ENCODE peak calls at places on chromosomes 13 and 19, in ten cellular contexts. Q is SK-N-SH; T is endothelial cell of umbilical vein; B is neural progenitor cell; L is stomach; H is CD8-positive, alpha-beta T cell; Y is kidney; P is naive thymus-derived CD4-positive, alpha-beta T cell; X is ovary; K is heart left ventricle. U is an unnamed sample.
A peak's percentile ranks its signal among the peaks of the same experiment; 100 is the strongest.

GRCh38 chr19:10871711-10872550 is 578 bp downstream of the CARM1 start:
- DNase-seq in Q (peak; percentile 74), T (peak; percentile 12), B (peak; percentile 74), L (peak; percentile 41), H (no peak), Y (peak; percentile 91), P (peak; percentile 46), X (peak; percentile 67), K (peak; percentile 63), U (peak; percentile 40)

GRCh38 chr19:39193785-39194184 is 3.0 kb upstream of the NCCRP1 start:
- DNase-seq in Q (no peak), T (no peak), B (peak; percentile 25), L (peak; percentile 61), H (no peak), Y (no peak), P (no peak), X (no peak), K (no peak), U (no peak)

GRCh38 chr13:90485441-90485840 is 862.0 kb upstream of the MIR17HG start:
- DNase-seq in Q (no peak), T (no peak), B (no peak), L (no peak), H (no peak), Y (no peak), P (no peak), X (no peak), K (no peak), U (no peak)

GRCh38 chr13:76803831-76804230 is 82.4 kb downstream of the KCTD12 start:
- DNase-seq in Q (no peak), T (no peak), B (no peak), L (no peak), H (no peak), Y (no peak), P (no peak), X (no peak), K (no peak), U (no peak)

GRCh38 chr13:59566544-59566943 is 597.2 kb downstream of the DIAPH3 start:
- DNase-seq in Q (no peak), T (no peak), B (no peak), L (no peak), H (no peak), Y (no peak), P (no peak), X (no peak), K (no peak), U (no peak)

GRCh38 chr13:51599444-51600176 is 15.3 kb downstream of the WDFY2 start:
- DNase-seq in Q (no peak), T (no peak), B (no peak), L (no peak), H (no peak), Y (no peak), P (no peak), X (no peak), K (no peak), U (no peak)

GRCh38 chr13:20405691-20406090 is 120.0 kb downstream of the CRYL1 start:
- DNase-seq in Q (no peak), T (no peak), B (peak; percentile 72), L (peak; percentile 18), H (no peak), Y (no peak), P (no peak), X (no peak), K (no peak), U (no peak)

GRCh38 chr19:49415102-49415809 is 8.0 kb downstream of the PTH2 start:
- DNase-seq in Q (no peak), T (no peak), B (no peak), L (no peak), H (no peak), Y (no peak), P (no peak), X (no peak), K (no peak), U (no peak)

GRCh38 chr13:20489185-20489820 is 36.4 kb downstream of the CRYL1 start:
- DNase-seq in Q (no peak), T (no peak), B (no peak), L (peak; percentile 49), H (no peak), Y (no peak), P (peak; percentile 24), X (no peak), K (no peak), U (no peak)

GRCh38 chr19:52742516-52742915 is 7.7 kb upstream of the ZNF611 start:
- DNase-seq in Q (no peak), T (no peak), B (no peak), L (no peak), H (no peak), Y (no peak), P (no peak), X (no peak), K (no peak), U (no peak)

GRCh38 chr19:39160889-39161672 is 35.5 kb downstream of the PAK4 start:
- DNase-seq in Q (no peak), T (peak; percentile 6), B (no peak), L (no peak), H (no peak), Y (no peak), P (no peak), X (no peak), K (no peak), U (no peak)

GRCh38 chr13:35781661-35782060 is 305.2 kb upstream of the MAB21L1 start:
- DNase-seq in Q (no peak), T (no peak), B (no peak), L (no peak), H (no peak), Y (no peak), P (no peak), X (no peak), K (no peak), U (no peak)

GRCh38 chr13:27619711-27620376 is 485 bp downstream of the LNX2 start:
- DNase-seq in Q (peak; percentile 70), T (peak; percentile 56), B (no peak), L (no peak), H (peak; percentile 12), Y (peak; percentile 88), P (no peak), X (peak; percentile 47), K (peak; percentile 58), U (peak; percentile 41)

GRCh38 chr19:10780368-10780767 is 55.6 kb downstream of the TMED1 start:
- DNase-seq in Q (no peak), T (peak; percentile 90), B (no peak), L (no peak), H (no peak), Y (no peak), P (no peak), X (no peak), K (peak; percentile 76), U (peak; percentile 65)

DNA sequence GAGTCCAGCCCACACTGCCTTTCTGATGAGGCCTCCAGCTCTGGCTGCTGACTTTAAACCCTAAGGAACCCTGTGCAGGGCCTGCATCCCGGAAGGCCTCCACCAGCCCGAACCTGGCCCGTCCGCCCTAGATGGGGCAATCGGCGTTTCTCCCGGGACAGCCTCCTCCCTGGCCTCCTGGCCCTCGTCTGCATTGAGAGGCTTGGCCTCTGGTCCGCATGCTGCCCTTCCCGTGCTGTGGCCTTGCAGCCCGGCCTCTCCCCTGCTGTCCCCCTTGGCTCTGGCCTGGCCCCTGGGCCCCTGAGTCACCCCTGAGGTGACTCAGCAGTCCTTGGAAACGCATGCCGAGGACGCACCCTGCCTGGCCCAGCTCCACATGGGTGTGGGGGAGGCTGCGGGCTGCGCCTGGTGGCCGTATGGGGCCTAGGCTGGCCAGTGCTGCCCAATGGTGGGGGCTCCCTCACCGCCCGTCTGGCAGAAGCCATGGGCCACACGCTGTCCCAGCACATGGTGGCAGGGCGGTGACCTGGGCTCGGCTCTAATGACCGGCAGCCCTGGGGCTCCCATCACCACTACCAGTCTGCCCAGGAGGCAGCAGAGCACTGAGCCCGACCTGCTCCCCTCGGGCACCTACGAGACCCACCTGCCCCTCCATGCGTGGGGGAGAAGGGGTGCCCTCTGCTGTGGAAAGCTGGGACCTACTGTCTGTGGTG is 25.7 kb downstream of the SH3GL1 start:
- DNase-seq in Q (no peak), T (peak; percentile 67), B (no peak), L (peak; percentile 73), H (no peak), Y (peak; percentile 94), P (no peak), X (peak; percentile 86), K (peak; percentile 91), U (peak; percentile 81)
- H3K4me1 ChIP-seq in Q (peaks cover 65% of the 10 kb centered on the region), T (peaks cover 48% of the 10 kb centered on the region), B (peaks cover 29% of the 10 kb centered on the region), L (peaks cover 99% of the 10 kb centered on the region), H (peaks cover 54% of the 10 kb centered on the region), Y (peaks cover 48% of the 10 kb centered on the region), P (peaks cover 26% of the 10 kb centered on the region), X (peaks cover 43% of the 10 kb centered on the region), K (peaks cover 88% of the 10 kb centered on the region), U (peaks cover 62% of the 10 kb centered on the region)

DNA sequence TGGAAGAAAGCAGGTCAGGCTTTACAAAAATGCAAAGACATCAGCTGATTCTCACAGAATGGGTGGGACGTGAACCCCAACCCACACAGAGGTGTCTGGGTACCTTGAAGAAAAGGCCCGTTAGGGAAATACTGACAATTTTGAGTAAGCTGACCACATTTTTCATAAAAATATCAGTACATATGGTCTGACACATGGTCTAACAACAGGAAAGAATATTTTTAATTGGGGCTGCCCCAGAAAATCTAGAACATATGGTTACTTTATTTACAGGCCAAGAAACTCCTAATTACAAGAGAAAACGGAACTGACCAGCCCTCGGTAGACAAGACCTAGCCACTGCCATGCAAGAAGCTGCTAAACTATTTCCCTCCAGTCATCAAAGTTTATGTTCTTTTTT is 48.7 kb upstream of the ITM2B start:
- DNase-seq in Q (no peak), T (no peak), B (no peak), L (no peak), H (no peak), Y (no peak), P (no peak), X (no peak), K (no peak), U (no peak)
- H3K4me1 ChIP-seq in Q (no peaks in the 10 kb centered on the region), T (no peaks in the 10 kb centered on the region), B (no peaks in the 10 kb centered on the region), L (no peaks in the 10 kb centered on the region), H (peaks cover 68% of the 10 kb centered on the region), Y (no peaks in the 10 kb centered on the region), P (peaks cover 8% of the 10 kb centered on the region), X (no peaks in the 10 kb centered on the region), K (no peaks in the 10 kb centered on the region), U (no peaks in the 10 kb centered on the region)

DNA sequence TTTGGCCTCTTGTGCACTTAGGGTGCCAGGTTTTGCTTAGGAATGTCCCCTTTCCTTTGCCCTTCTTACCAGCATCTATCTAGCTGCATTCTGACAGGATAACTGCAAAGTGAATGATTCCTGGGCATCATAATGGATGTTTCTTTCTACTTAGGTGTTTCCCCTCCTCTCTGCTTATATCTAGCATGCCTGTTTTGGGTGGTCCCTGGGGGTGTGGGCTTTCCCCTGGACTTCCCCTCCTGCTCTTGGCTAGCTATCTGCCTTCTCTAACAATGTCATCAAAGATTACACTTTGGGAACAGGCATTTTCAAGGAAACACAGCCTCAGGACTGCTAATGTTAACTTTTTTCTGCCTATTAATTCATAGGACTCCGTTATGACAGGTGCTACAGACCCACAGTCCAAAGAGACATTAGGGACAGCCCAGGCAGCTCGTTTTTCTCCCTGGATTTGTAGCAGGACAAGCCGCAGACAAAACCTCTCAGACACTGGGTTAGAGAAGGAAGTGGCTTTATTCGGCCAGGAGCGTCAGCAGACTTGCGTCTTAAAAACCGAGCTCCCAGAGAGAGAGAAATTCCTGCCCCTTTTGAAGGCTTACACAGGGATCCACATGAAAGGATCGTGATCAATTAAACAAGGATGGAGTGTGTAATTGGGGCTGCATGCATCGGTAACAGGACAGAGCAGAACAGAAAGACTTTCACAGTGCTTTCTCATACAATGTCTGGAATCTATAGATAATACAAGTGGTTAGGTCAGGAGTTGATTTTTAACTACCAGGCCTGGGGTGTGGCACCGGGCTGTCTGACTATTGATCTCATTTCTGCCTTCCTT is 17.3 kb downstream of the ZNF700 start:
- DNase-seq in Q (no peak), T (no peak), B (no peak), L (no peak), H (no peak), Y (no peak), P (no peak), X (no peak), K (no peak), U (no peak)
- H3K4me1 ChIP-seq in Q (no peaks in the 10 kb centered on the region), T (no peaks in the 10 kb centered on the region), B (no peaks in the 10 kb centered on the region), L (no peaks in the 10 kb centered on the region), H (no peaks in the 10 kb centered on the region), Y (no peaks in the 10 kb centered on the region), P (no peaks in the 10 kb centered on the region), X (no peaks in the 10 kb centered on the region), K (no peaks in the 10 kb centered on the region), U (no peaks in the 10 kb centered on the region)

GRCh38 chr19:1411255-1412191 is 4.1 kb downstream of the DAZAP1 start:
- DNase-seq in Q (no peak), T (no peak), B (no peak), L (no peak), H (no peak), Y (peak; percentile 85), P (no peak), X (no peak), K (peak; percentile 94), U (peak; percentile 42)
- H3K4me1 ChIP-seq in Q (peaks cover 28% of the 10 kb centered on the region), T (peaks cover 42% of the 10 kb centered on the region), B (peaks cover 23% of the 10 kb centered on the region), L (peaks cover 88% of the 10 kb centered on the region), H (peaks cover 70% of the 10 kb centered on the region), Y (peaks cover 48% of the 10 kb centered on the region), P (peaks cover 50% of the 10 kb centered on the region), X (peaks cover 48% of the 10 kb centered on the region), K (peaks cover 84% of the 10 kb centered on the region), U (peaks cover 22% of the 10 kb centered on the region)

U was measured in lung.